ENCODE peak calls at places on chromosomes 16 and 17, in five cellular contexts. U is body of pancreas; D is Panc1; W is CD4-positive, CD25-positive, alpha-beta regulatory T cell; S is hepatocyte. I is an unnamed sample.

GRCh38 chr17:29645516-29646051 is 22.9 kb upstream of the CORO6 start:
- DNase-seq in U (no peak), D (no peak), W (no peak), S (peak), I (peak)

GRCh38 chr17:61393904-61394629 is 5.6 kb upstream of the TBX2 start:
- DNase-seq in U (no peak), D (no peak), W (no peak), S (peak), I (no peak)

GRCh38 chr17:39246274-39246673 is 20.5 kb upstream of the STAC2 start:
- DNase-seq in U (no peak), D (no peak), W (no peak), S (no peak), I (no peak)

GRCh38 chr16:66988197-66988788 is at the start of gene CES4A:
- DNase-seq in U (no peak), D (no peak), W (no peak), S (peak), I (no peak)

GRCh38 chr17:68184816-68185436 is 62.9 kb upstream of the AMZ2 start:
- DNase-seq in U (no peak), D (no peak), W (peak), S (no peak), I (no peak)

GRCh38 chr17:37259030-37259735 is 116.6 kb upstream of the C17orf78 start:
- DNase-seq in U (no peak), D (no peak), W (no peak), S (no peak), I (no peak)

GRCh38 chr16:4597174-4597573 is 17.5 kb downstream of the UBALD1 start:
- DNase-seq in U (no peak), D (no peak), W (no peak), S (no peak), I (no peak)

GRCh38 chr16:46801428-46802049 is 29.4 kb downstream of the C16orf87 start:
- DNase-seq in U (no peak), D (no peak), W (no peak), S (peak), I (no peak)

GRCh38 chr17:80970044-80970761 is 21.4 kb upstream of the CHMP6 start:
- DNase-seq in U (no peak), D (peak), W (peak), S (peak), I (no peak)

GRCh38 chr17:70169707-70170597 is 620 bp downstream of the KCNJ2 start:
- DNase-seq in U (no peak), D (no peak), W (no peak), S (peak), I (no peak)

GRCh38 chr16:81646561-81646960 is 132.5 kb upstream of the PLCG2 start:
- DNase-seq in U (no peak), D (no peak), W (no peak), S (no peak), I (no peak)

GRCh38 chr17:60525347-60525623 is 757 bp downstream of the APPBP2 start:
- DNase-seq in U (peak), D (no peak), W (no peak), S (peak), I (no peak)

GRCh38 chr17:83007504-83008475 is 71.6 kb upstream of the METRNL start:
- DNase-seq in U (no peak), D (no peak), W (no peak), S (no peak), I (peak)

GRCh38 chr17:37818689-37819088 is 73.8 kb upstream of the HNF1B start:
- DNase-seq in U (peak), D (no peak), W (no peak), S (no peak), I (no peak)

GRCh38 chr16:391885-392335 is 5.1 kb upstream of the NME4 start:
- DNase-seq in U (peak), D (no peak), W (peak), S (peak), I (no peak)

GRCh38 chr16:2963074-2963610 is 933 bp upstream of the KREMEN2 start:
- DNase-seq in U (no peak), D (no peak), W (no peak), S (peak), I (no peak)

GRCh38 chr16:69937465-69937951 is 13.6 kb upstream of the CLEC18A start:
- DNase-seq in U (no peak), D (no peak), W (no peak), S (peak), I (no peak)

GRCh38 chr16:88523381-88524159 is 46.6 kb upstream of the ZC3H18 start:
- DNase-seq in U (no peak), D (no peak), W (no peak), S (no peak), I (no peak)

GRCh38 chr17:47806026-47806912 is 15.3 kb downstream of the OSBPL7 start:
- DNase-seq in U (no peak), D (no peak), W (no peak), S (no peak), I (no peak)

DNA sequence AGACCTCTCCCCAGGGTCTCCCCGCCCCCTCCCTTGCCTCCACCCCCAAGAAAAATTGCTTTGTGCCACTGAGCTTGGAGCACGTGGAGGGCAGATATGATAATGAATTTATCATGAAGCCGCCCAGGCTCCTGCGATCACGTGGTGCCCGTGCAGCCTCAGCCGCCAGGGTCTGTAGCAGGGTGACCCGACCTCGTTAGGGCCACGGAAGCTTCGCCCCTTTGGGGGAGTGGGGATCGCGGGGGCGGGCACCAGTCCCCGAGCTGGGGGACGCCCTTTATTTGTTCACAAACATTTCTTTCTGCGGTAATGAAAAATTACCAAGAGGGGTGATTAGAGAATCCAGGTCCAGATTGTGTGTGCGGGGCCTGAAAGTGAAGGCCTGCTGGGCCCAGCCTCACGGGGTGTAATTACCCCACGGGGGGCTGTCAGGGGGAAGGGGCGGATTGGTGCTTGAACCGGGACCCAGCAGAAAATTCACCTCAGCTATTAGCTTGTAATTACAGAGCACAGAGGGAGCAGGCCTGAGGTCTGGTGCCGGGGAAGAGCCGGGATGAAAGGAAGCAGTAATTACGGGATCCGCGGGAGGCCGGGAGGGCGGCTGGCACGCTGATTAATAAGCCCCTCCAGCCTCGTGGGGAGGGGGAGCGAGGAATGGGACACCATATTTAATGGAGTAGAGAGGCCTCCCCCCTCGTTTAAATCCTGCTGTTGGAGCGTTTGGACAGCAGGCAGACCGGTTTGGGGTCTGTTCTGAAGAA is 13.2 kb downstream of the GSE1 start:
- DNase-seq in U (no peak), D (no peak), W (no peak), S (no peak), I (no peak)
- H3K27ac ChIP-seq in U (no peak), D (no peak), W (no peak), S (peak), I (peak)

DNA sequence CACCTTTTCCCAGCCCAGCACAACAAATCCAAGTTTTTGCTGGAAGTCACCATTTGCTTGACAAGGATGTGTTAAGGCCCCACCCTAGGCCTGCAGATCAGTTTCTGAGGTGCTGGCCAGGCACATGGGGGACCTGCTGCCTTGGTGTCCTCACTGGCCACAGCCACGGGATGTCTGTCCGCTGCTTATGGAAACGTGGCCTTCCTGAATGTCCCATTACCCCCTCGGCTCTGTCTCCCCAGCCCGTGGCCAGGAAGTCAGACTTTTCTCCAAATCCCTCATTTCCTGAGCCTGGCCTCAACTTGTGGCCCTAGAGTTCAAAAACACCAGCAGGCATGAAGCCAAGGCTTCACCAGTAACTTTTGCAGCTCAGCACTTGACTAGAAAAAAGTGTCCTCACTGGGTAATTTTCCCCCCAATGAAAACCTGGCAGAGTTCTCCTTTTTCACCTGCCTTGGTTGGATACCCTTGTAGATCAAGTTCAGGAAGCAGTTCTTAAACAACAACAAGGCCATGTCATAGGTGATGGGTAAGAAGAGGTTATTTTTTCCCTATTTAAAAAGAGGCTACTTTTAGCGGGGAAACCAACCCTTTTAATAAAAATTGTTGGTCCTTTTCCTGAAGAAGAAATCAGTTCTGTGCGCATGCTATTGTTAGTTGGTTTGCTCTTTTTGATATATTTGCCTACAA is 80.8 kb downstream of the SOCS1 start:
- DNase-seq in U (no peak), D (no peak), W (no peak), S (no peak), I (no peak)
- H3K27ac ChIP-seq in U (no peak), D (no peak), W (no peak), S (no peak), I (no peak)

GRCh38 chr17:32009262-32009542 is 2.0 kb downstream of the LRRC37B start:
- DNase-seq in U (no peak), D (no peak), W (no peak), S (no peak), I (no peak)

GRCh38 chr17:32010114-32010513 is 2.9 kb downstream of the LRRC37B start:
- DNase-seq in U (no peak), D (no peak), W (no peak), S (no peak), I (no peak)

GRCh38 chr17:32006957-32007462 is at the start of gene LRRC37B:
- DNase-seq in U (peak), D (no peak), W (peak), S (peak), I (peak)

GRCh38 chr17:32007463-32008298 is 498 bp downstream of the LRRC37B start:
- DNase-seq in U (peak), D (no peak), W (peak), S (peak), I (no peak)
- H3K27ac ChIP-seq in U (peak), D (peak), W (peak), S (peak), I (peak)

GRCh38 chr17:50675627-50676026 is 32.1 kb downstream of the ANKRD40 start:
- DNase-seq in U (peak), D (no peak), W (no peak), S (no peak), I (no peak)
- H3K27ac ChIP-seq in U (peak), D (no peak), W (no peak), S (no peak), I (no peak)

GRCh38 chr16:68629315-68629900 is 15.7 kb upstream of the CDH3 start:
- DNase-seq in U (no peak), D (no peak), W (no peak), S (no peak), I (no peak)
- H3K27ac ChIP-seq in U (no peak), D (no peak), W (no peak), S (no peak), I (no peak)

DNA sequence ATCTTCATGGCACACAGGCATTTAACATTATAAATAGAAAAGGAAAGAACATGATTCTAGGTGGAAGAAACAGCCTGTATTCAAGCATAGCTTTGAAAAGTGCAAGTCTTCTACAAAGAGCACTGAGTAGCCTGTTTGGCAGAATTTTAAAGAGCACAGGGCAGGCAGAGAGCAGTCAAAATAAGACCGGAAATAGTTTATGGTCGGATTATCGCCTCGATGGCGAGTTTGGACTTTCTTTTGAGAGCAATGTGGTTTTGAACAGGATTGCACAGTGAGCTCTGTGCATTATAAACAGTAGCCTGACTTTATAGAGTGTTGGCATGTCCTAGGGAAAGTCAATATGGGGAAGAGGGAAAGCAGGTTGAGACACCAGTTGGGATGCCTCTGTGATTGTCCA is 6.2 kb upstream of the TMEM100 start:
- DNase-seq in U (no peak), D (no peak), W (no peak), S (no peak), I (no peak)
- H3K27ac ChIP-seq in U (no peak), D (no peak), W (no peak), S (peak), I (peak)